ENCODE peak calls at places on chromosomes 7 and 10, in eight cellular contexts. Q is NCI-H774; N is M059J; X is A549; O is stimulated activated CD8-positive, alpha-beta memory T cell treated with anti-CD3 and anti-CD28 coated beads, Interleukin-4, amount 100 ng/mL, for 1 hour; V is NCI-H345; W is cardiac septum; C is NCI-H1105 treated with DMSO at 0.1 percent for 48 hours. D is an unnamed sample.

GRCh38 chr10:43206391-43207235 is 60.3 kb downstream of the RASGEF1A start:
- DNase-seq in O (no peak), X (no peak), C (no peak), Q (no peak), V (no peak), N (no peak), W (peak), D (no peak)

GRCh38 chr7:1323178-1324027 is 90.7 kb downstream of the UNCX start:
- DNase-seq in Q (no peak), O (no peak), W (no peak), C (no peak), N (no peak), X (no peak), V (no peak), D (no peak)

GRCh38 chr7:100493476-100494264 is 9.9 kb downstream of the NYAP1 start:
- DNase-seq in N (peak), W (no peak), O (no peak), V (no peak), X (no peak), C (peak), Q (no peak), D (peak)

GRCh38 chr10:80279146-80279545 is 10.3 kb downstream of the MAT1A start:
- DNase-seq in Q (no peak), N (no peak), C (no peak), X (no peak), V (no peak), O (no peak), W (peak), D (no peak)

GRCh38 chr7:12237007-12237406 is 25.9 kb downstream of the TMEM106B start:
- DNase-seq in N (no peak), V (no peak), X (no peak), C (no peak), O (no peak), W (no peak), Q (no peak), D (no peak)

GRCh38 chr7:17696422-17696821 is 243.9 kb downstream of the SNX13 start:
- DNase-seq in Q (no peak), C (no peak), W (no peak), V (peak), O (no peak), X (peak), N (peak), D (peak)

GRCh38 chr10:46548781-46549090 is 7.7 kb downstream of the GPRIN2 start:
- DNase-seq in V (no peak), X (no peak), C (no peak), W (no peak), N (no peak), O (no peak), Q (no peak), D (no peak)

GRCh38 chr7:70098133-70098561 is 499.9 kb downstream of the AUTS2 start:
- DNase-seq in X (no peak), V (no peak), W (no peak), O (no peak), C (peak), Q (no peak), N (peak), D (no peak)

GRCh38 chr7:4147931-4148620 is 534.0 kb upstream of the FOXK1 start:
- DNase-seq in N (no peak), Q (no peak), C (no peak), X (no peak), W (no peak), V (no peak), O (no peak), D (no peak)

GRCh38 chr7:112383671-112384417 is 66.4 kb upstream of the IFRD1 start:
- DNase-seq in V (peak), W (no peak), O (no peak), C (no peak), X (no peak), N (peak), Q (no peak), D (no peak)

GRCh38 chr7:41256186-41256945 is 446.5 kb downstream of the INHBA start:
- DNase-seq in Q (no peak), V (no peak), O (no peak), X (no peak), C (no peak), W (no peak), N (peak), D (no peak)

GRCh38 chr10:6037975-6038624 is 24.1 kb downstream of the IL2RA start:
- DNase-seq in C (no peak), N (no peak), O (no peak), X (no peak), V (no peak), Q (no peak), W (peak), D (no peak)

GRCh38 chr7:29989257-29989995 is at the start of gene SCRN1:
- DNase-seq in X (peak), N (peak), V (peak), Q (peak), C (peak), W (no peak), O (no peak), D (peak)

GRCh38 chr7:75814407-75814947 is 871 bp upstream of the CCL24 start:
- DNase-seq in N (peak), Q (no peak), V (no peak), C (no peak), O (no peak), X (no peak), W (no peak), D (no peak)

GRCh38 chr10:116888380-116889055 is 39.2 kb downstream of the ENO4 start:
- DNase-seq in O (no peak), W (no peak), V (no peak), Q (no peak), C (no peak), N (peak), X (peak), D (peak)

GRCh38 chr7:8065356-8065813 is 96.8 kb downstream of the GLCCI1 start:
- DNase-seq in Q (no peak), C (no peak), N (peak), X (no peak), O (no peak), W (no peak), V (no peak), D (no peak)

GRCh38 chr10:3684891-3685290 is 100.1 kb downstream of the KLF6 start:
- DNase-seq in X (no peak), C (no peak), W (no peak), V (no peak), O (no peak), N (no peak), Q (no peak), D (no peak)

GRCh38 chr10:88125766-88126165 is 262.3 kb downstream of the PTEN start:
- DNase-seq in Q (no peak), N (no peak), O (no peak), V (no peak), W (no peak), X (no peak), C (no peak), D (no peak)

GRCh38 chr7:388961-389701 is 99.2 kb downstream of the FOXL3 start:
- DNase-seq in N (no peak), C (no peak), Q (no peak), W (peak), X (no peak), V (no peak), O (no peak), D (no peak)

GRCh38 chr10:69867699-69868558 is 66.2 kb downstream of the COL13A1 start:
- DNase-seq in O (no peak), W (no peak), Q (no peak), N (no peak), V (no peak), X (no peak), C (no peak), D (no peak)

GRCh38 chr10:68725016-68725415 is 4.0 kb downstream of the CCAR1 start:
- DNase-seq in C (no peak), N (no peak), O (no peak), Q (no peak), X (no peak), W (no peak), V (no peak), D (no peak)

GRCh38 chr7:7177044-7177517 is 5.3 kb upstream of the C1GALT1 start:
- DNase-seq in C (no peak), O (no peak), N (peak), X (peak), W (no peak), V (no peak), Q (no peak), D (peak)

GRCh38 chr7:128164061-128164954 is 76.8 kb upstream of the LEP start:
- DNase-seq in Q (no peak), N (peak), X (peak), O (no peak), V (no peak), W (no peak), C (no peak), D (peak)

GRCh38 chr10:88120075-88120474 is 256.6 kb downstream of the PTEN start:
- DNase-seq in O (no peak), X (no peak), W (no peak), V (no peak), C (no peak), Q (no peak), N (no peak), D (no peak)

GRCh38 chr10:33122014-33122788 is 164.2 kb upstream of the ITGB1 start:
- DNase-seq in C (no peak), V (no peak), W (no peak), O (no peak), Q (no peak), N (peak), X (no peak), D (no peak)

GRCh38 chr7:123229426-123229825 is 29.7 kb upstream of the SLC13A1 start:
- DNase-seq in N (no peak), W (no peak), Q (no peak), V (no peak), X (no peak), C (no peak), O (no peak), D (no peak)

GRCh38 chr7:14836571-14837189 is 65.9 kb downstream of the DGKB start:
- DNase-seq in X (no peak), Q (peak), V (peak), C (peak), O (no peak), W (peak), N (peak), D (no peak)

GRCh38 chr10:43998021-43998809 is 349.5 kb upstream of the ZNF32 start:
- DNase-seq in X (no peak), Q (no peak), N (peak), V (no peak), C (no peak), O (no peak), W (no peak), D (no peak)

GRCh38 chr10:1538121-1538520 is 199.2 kb downstream of the ADARB2 start:
- DNase-seq in W (no peak), Q (no peak), V (no peak), O (no peak), C (no peak), X (no peak), N (no peak), D (no peak)

GRCh38 chr10:104035107-104035816 is 50.4 kb downstream of the COL17A1 start:
- DNase-seq in O (no peak), Q (no peak), N (no peak), W (no peak), X (no peak), V (no peak), C (no peak), D (no peak)

GRCh38 chr10:125080296-125080695 is 80.1 kb downstream of the CTBP2 start:
- DNase-seq in Q (no peak), C (no peak), W (no peak), X (no peak), N (no peak), V (no peak), O (no peak), D (no peak)

GRCh38 chr7:8109196-8110022 is 140.8 kb downstream of the GLCCI1 start:
- DNase-seq in O (no peak), X (no peak), Q (no peak), V (no peak), N (peak), W (no peak), C (no peak), D (peak)

GRCh38 chr7:47483604-47484273 is 98.2 kb downstream of the TNS3 start:
- DNase-seq in X (no peak), V (no peak), O (no peak), C (no peak), N (peak), W (no peak), Q (no peak), D (no peak)

GRCh38 chr7:3461923-3462322 is 160.9 kb downstream of the SDK1 start:
- DNase-seq in X (no peak), N (no peak), V (no peak), C (no peak), W (no peak), Q (no peak), O (no peak), D (no peak)